ENCODE peak calls at places on chromosomes 13 and 19, in nine cellular contexts. One of them, this sample, is unnamed. For H3K4me1 and H3K36me3, the result is how much of the 10 kb centered on the place peaks cover.

GRCh38 chr19:28500982-28501633 is 711.8 kb downstream of the UQCRFS1 start:
- DNase-seq in PC-9: no peak
- DNase-seq in heart left ventricle: no peak
- DNase-seq in Caco-2: no peak
- DNase-seq in psoas muscle: no peak
- DNase-seq in right lobe of liver: no peak
- DNase-seq in ovary: no peak
- DNase-seq in small intestine: no peak
- DNase-seq in GM23248: no peak
- DNase-seq in this sample: no peak

GRCh38 chr13:95191821-95192220 is 109.4 kb downstream of the ABCC4 start:
- DNase-seq in PC-9: peak
- DNase-seq in heart left ventricle: peak
- DNase-seq in Caco-2: peak
- DNase-seq in psoas muscle: peak
- DNase-seq in right lobe of liver: peak
- DNase-seq in ovary: peak
- DNase-seq in small intestine: peak
- DNase-seq in GM23248: peak
- DNase-seq in this sample: peak

GRCh38 chr13:78497702-78498319 is 105.5 kb downstream of the POU4F1 start:
- DNase-seq in PC-9: no peak
- DNase-seq in heart left ventricle: no peak
- DNase-seq in Caco-2: no peak
- DNase-seq in psoas muscle: no peak
- DNase-seq in right lobe of liver: no peak
- DNase-seq in ovary: no peak
- DNase-seq in small intestine: no peak
- DNase-seq in GM23248: no peak
- DNase-seq in this sample: no peak

GRCh38 chr13:105465745-105466144 is 1069.7 kb downstream of the EFNB2 start:
- DNase-seq in PC-9: no peak
- DNase-seq in heart left ventricle: no peak
- DNase-seq in Caco-2: no peak
- DNase-seq in psoas muscle: no peak
- DNase-seq in right lobe of liver: no peak
- DNase-seq in ovary: no peak
- DNase-seq in small intestine: no peak
- DNase-seq in GM23248: no peak
- DNase-seq in this sample: no peak

GRCh38 chr13:46097015-46097414 is 7.8 kb downstream of the CPB2 start:
- DNase-seq in PC-9: no peak
- DNase-seq in heart left ventricle: no peak
- DNase-seq in Caco-2: no peak
- DNase-seq in psoas muscle: no peak
- DNase-seq in right lobe of liver: peak
- DNase-seq in ovary: no peak
- DNase-seq in small intestine: no peak
- DNase-seq in GM23248: no peak
- DNase-seq in this sample: no peak

GRCh38 chr19:32876236-32876918 is 6.8 kb upstream of the SLC7A9 start:
- DNase-seq in PC-9: no peak
- DNase-seq in heart left ventricle: no peak
- DNase-seq in Caco-2: no peak
- DNase-seq in psoas muscle: no peak
- DNase-seq in right lobe of liver: no peak
- DNase-seq in ovary: no peak
- DNase-seq in small intestine: peak
- DNase-seq in GM23248: no peak
- DNase-seq in this sample: no peak

GRCh38 chr13:33494596-33495214 is 209.2 kb upstream of the STARD13 start:
- DNase-seq in PC-9: peak
- DNase-seq in heart left ventricle: no peak
- DNase-seq in Caco-2: no peak
- DNase-seq in psoas muscle: no peak
- DNase-seq in right lobe of liver: no peak
- DNase-seq in ovary: no peak
- DNase-seq in small intestine: no peak
- DNase-seq in GM23248: peak
- DNase-seq in this sample: no peak

GRCh38 chr19:17777840-17778620 is 16.9 kb upstream of the B3GNT3 start:
- DNase-seq in PC-9: peak
- DNase-seq in heart left ventricle: peak
- DNase-seq in Caco-2: peak
- DNase-seq in psoas muscle: peak
- DNase-seq in right lobe of liver: peak
- DNase-seq in ovary: peak
- DNase-seq in small intestine: peak
- DNase-seq in GM23248: peak
- DNase-seq in this sample: no peak

GRCh38 chr19:4172861-4173473 is 9.4 kb downstream of the SIRT6 start:
- DNase-seq in PC-9: no peak
- DNase-seq in heart left ventricle: peak
- DNase-seq in Caco-2: peak
- DNase-seq in psoas muscle: peak
- DNase-seq in right lobe of liver: peak
- DNase-seq in ovary: peak
- DNase-seq in small intestine: peak
- DNase-seq in GM23248: peak
- DNase-seq in this sample: peak

GRCh38 chr19:4175669-4175931 is 6.8 kb downstream of the SIRT6 start:
- DNase-seq in PC-9: no peak
- DNase-seq in heart left ventricle: no peak
- DNase-seq in Caco-2: no peak
- DNase-seq in psoas muscle: no peak
- DNase-seq in right lobe of liver: no peak
- DNase-seq in ovary: no peak
- DNase-seq in small intestine: no peak
- DNase-seq in GM23248: no peak
- DNase-seq in this sample: no peak

GRCh38 chr19:4174212-4174894 is 8.0 kb downstream of the SIRT6 start:
- DNase-seq in PC-9: no peak
- DNase-seq in heart left ventricle: no peak
- DNase-seq in Caco-2: peak
- DNase-seq in psoas muscle: no peak
- DNase-seq in right lobe of liver: no peak
- DNase-seq in ovary: no peak
- DNase-seq in small intestine: no peak
- DNase-seq in GM23248: no peak
- DNase-seq in this sample: no peak

GRCh38 chr19:4174895-4175668 is 7.3 kb downstream of the SIRT6 start:
- DNase-seq in PC-9: no peak
- DNase-seq in heart left ventricle: no peak
- DNase-seq in Caco-2: no peak
- DNase-seq in psoas muscle: no peak
- DNase-seq in right lobe of liver: no peak
- DNase-seq in ovary: no peak
- DNase-seq in small intestine: no peak
- DNase-seq in GM23248: no peak
- DNase-seq in this sample: no peak

GRCh38 chr19:4173479-4174211 is 8.7 kb downstream of the SIRT6 start:
- DNase-seq in PC-9: no peak
- DNase-seq in heart left ventricle: no peak
- DNase-seq in Caco-2: no peak
- DNase-seq in psoas muscle: no peak
- DNase-seq in right lobe of liver: no peak
- DNase-seq in ovary: no peak
- DNase-seq in small intestine: no peak
- DNase-seq in GM23248: no peak
- DNase-seq in this sample: no peak
- H3K4me3 ChIP-seq in PC-9: no peak
- H3K4me3 ChIP-seq in heart left ventricle: no peak
- H3K4me3 ChIP-seq in Caco-2: no peak
- H3K4me3 ChIP-seq in psoas muscle: no peak
- H3K4me3 ChIP-seq in right lobe of liver: no peak
- H3K4me3 ChIP-seq in ovary: no peak
- H3K4me3 ChIP-seq in small intestine: no peak
- H3K4me3 ChIP-seq in GM23248: no peak
- H3K4me3 ChIP-seq in this sample: no peak

GRCh38 chr19:42217522-42218442 is at the start of gene DEDD2:
- DNase-seq in PC-9: peak
- DNase-seq in heart left ventricle: peak
- DNase-seq in Caco-2: peak
- DNase-seq in psoas muscle: peak
- DNase-seq in right lobe of liver: peak
- DNase-seq in ovary: peak
- DNase-seq in small intestine: peak
- DNase-seq in GM23248: peak
- DNase-seq in this sample: peak
- H3K4me1 ChIP-seq in PC-9: under half
- H3K4me1 ChIP-seq in heart left ventricle: under half
- H3K4me1 ChIP-seq in Caco-2: under half
- H3K4me1 ChIP-seq in psoas muscle: under half
- H3K4me1 ChIP-seq in right lobe of liver: under half
- H3K4me1 ChIP-seq in ovary: under half
- H3K4me1 ChIP-seq in small intestine: under half
- H3K4me1 ChIP-seq in GM23248: under half
- H3K4me1 ChIP-seq in this sample: half or more

GRCh38 chr19:4932711-4933110 is 23.4 kb downstream of the UHRF1 start:
- DNase-seq in PC-9: no peak
- DNase-seq in heart left ventricle: no peak
- DNase-seq in Caco-2: no peak
- DNase-seq in psoas muscle: no peak
- DNase-seq in right lobe of liver: no peak
- DNase-seq in ovary: no peak
- DNase-seq in small intestine: no peak
- DNase-seq in GM23248: no peak
- DNase-seq in this sample: no peak

GRCh38 chr19:4937060-4937459 is 27.8 kb downstream of the UHRF1 start:
- DNase-seq in PC-9: no peak
- DNase-seq in heart left ventricle: no peak
- DNase-seq in Caco-2: no peak
- DNase-seq in psoas muscle: no peak
- DNase-seq in right lobe of liver: no peak
- DNase-seq in ovary: no peak
- DNase-seq in small intestine: no peak
- DNase-seq in GM23248: no peak
- DNase-seq in this sample: no peak

GRCh38 chr19:4930664-4931063 is 21.4 kb downstream of the UHRF1 start:
- DNase-seq in PC-9: no peak
- DNase-seq in heart left ventricle: no peak
- DNase-seq in Caco-2: no peak
- DNase-seq in psoas muscle: no peak
- DNase-seq in right lobe of liver: no peak
- DNase-seq in ovary: no peak
- DNase-seq in small intestine: no peak
- DNase-seq in GM23248: no peak
- DNase-seq in this sample: no peak

GRCh38 chr19:4935449-4935848 is 26.1 kb downstream of the UHRF1 start:
- DNase-seq in PC-9: no peak
- DNase-seq in heart left ventricle: no peak
- DNase-seq in Caco-2: no peak
- DNase-seq in psoas muscle: no peak
- DNase-seq in right lobe of liver: no peak
- DNase-seq in ovary: no peak
- DNase-seq in small intestine: no peak
- DNase-seq in GM23248: no peak
- DNase-seq in this sample: no peak

DNA sequence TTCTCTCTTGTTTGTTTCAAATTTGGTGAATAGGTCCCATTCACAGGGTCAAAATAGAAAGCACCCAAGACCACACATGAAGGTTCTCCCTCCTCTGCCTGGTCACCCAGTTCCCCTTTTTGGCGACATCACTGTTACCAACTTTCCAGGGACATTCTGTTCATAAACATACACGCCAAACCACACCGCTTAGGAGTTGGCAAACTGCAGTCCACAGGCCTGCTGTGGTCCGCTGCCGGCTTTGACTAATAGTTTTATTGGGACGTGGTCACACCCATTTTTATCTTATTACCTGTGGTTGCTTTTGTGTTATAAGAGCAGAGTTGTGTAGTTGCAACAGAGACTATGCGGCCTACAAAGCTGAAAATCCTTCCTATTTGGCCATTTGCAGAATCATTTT is 24.2 kb downstream of the UHRF1 start:
- DNase-seq in PC-9: no peak
- DNase-seq in heart left ventricle: no peak
- DNase-seq in Caco-2: no peak
- DNase-seq in psoas muscle: no peak
- DNase-seq in right lobe of liver: no peak
- DNase-seq in ovary: no peak
- DNase-seq in small intestine: peak
- DNase-seq in GM23248: no peak
- DNase-seq in this sample: no peak
- H3K36me3 ChIP-seq in PC-9: under half
- H3K36me3 ChIP-seq in heart left ventricle: under half
- H3K36me3 ChIP-seq in Caco-2: under half
- H3K36me3 ChIP-seq in psoas muscle: under half
- H3K36me3 ChIP-seq in right lobe of liver: under half
- H3K36me3 ChIP-seq in ovary: under half
- H3K36me3 ChIP-seq in small intestine: under half
- H3K36me3 ChIP-seq in GM23248: under half
- H3K36me3 ChIP-seq in this sample: under half

GRCh38 chr13:110392510-110393233 is 85.6 kb downstream of the COL4A2 start:
- DNase-seq in PC-9: peak
- DNase-seq in heart left ventricle: no peak
- DNase-seq in Caco-2: no peak
- DNase-seq in psoas muscle: no peak
- DNase-seq in right lobe of liver: no peak
- DNase-seq in ovary: no peak
- DNase-seq in small intestine: no peak
- DNase-seq in GM23248: no peak
- DNase-seq in this sample: no peak

GRCh38 chr13:110390572-110390971 is 83.5 kb downstream of the COL4A2 start:
- DNase-seq in PC-9: peak
- DNase-seq in heart left ventricle: no peak
- DNase-seq in Caco-2: no peak
- DNase-seq in psoas muscle: no peak
- DNase-seq in right lobe of liver: no peak
- DNase-seq in ovary: no peak
- DNase-seq in small intestine: no peak
- DNase-seq in GM23248: peak
- DNase-seq in this sample: no peak

GRCh38 chr13:110391273-110391672 is 84.2 kb downstream of the COL4A2 start:
- DNase-seq in PC-9: peak
- DNase-seq in heart left ventricle: no peak
- DNase-seq in Caco-2: no peak
- DNase-seq in psoas muscle: no peak
- DNase-seq in right lobe of liver: no peak
- DNase-seq in ovary: no peak
- DNase-seq in small intestine: no peak
- DNase-seq in GM23248: peak
- DNase-seq in this sample: no peak

GRCh38 chr13:110387451-110388140 is 80.5 kb downstream of the COL4A2 start:
- DNase-seq in PC-9: no peak
- DNase-seq in heart left ventricle: peak
- DNase-seq in Caco-2: no peak
- DNase-seq in psoas muscle: peak
- DNase-seq in right lobe of liver: no peak
- DNase-seq in ovary: peak
- DNase-seq in small intestine: no peak
- DNase-seq in GM23248: no peak
- DNase-seq in this sample: no peak

DNA sequence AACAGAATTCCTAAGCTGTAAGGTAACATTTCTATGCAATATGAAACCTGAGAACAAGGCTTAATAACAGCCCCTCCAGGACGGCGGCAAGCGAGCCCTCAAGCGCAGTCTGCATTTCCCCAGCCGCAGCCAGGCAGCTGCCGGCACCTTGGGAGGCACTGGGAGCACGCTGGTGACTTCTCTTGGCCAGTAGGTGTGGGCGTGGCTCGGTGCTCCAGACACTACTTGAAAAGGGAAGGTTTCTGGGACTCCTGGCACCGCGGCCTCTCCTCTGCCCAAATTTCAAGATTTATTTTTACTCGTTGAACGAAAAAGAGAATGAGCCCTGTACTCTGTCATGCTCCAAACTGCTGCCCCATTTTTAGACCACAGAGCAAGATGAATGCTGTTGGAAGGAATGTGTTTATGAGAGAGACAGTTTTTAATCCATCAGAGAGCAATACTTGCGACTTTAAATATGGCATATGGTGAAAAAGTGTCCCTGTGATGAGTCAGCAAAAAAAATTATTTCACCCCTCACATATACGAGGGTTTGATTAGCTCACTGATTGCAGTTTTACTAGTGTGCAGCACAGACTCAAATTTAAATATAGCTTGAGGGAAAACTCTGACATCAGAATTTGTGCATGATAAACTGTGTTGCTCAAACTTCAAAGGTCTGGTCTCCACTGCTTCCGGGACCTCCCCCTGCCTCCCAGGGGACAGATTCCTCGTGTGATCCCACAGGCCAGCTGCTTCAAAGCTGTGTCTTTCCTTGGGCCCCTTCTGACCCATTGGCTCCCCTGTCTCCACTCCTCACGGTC is 81.3 kb downstream of the COL4A2 start:
- DNase-seq in PC-9: peak
- DNase-seq in heart left ventricle: peak
- DNase-seq in Caco-2: peak
- DNase-seq in psoas muscle: peak
- DNase-seq in right lobe of liver: no peak
- DNase-seq in ovary: peak
- DNase-seq in small intestine: no peak
- DNase-seq in GM23248: peak
- DNase-seq in this sample: no peak
- H3K4me3 ChIP-seq in PC-9: no peak
- H3K4me3 ChIP-seq in heart left ventricle: peak
- H3K4me3 ChIP-seq in Caco-2: no peak
- H3K4me3 ChIP-seq in psoas muscle: peak
- H3K4me3 ChIP-seq in right lobe of liver: no peak
- H3K4me3 ChIP-seq in ovary: peak
- H3K4me3 ChIP-seq in small intestine: no peak
- H3K4me3 ChIP-seq in GM23248: no peak
- H3K4me3 ChIP-seq in this sample: no peak

This sample was measured in effector memory CD4-positive, alpha-beta T cell.